ENCODE peak calls at places on chromosomes 3 and 15, in seven cellular contexts. One of them, this sample, is unnamed.

GRCh38 chr15:75688278-75688557 is 24.4 kb downstream of the CSPG4 start:
- DNase-seq in mesenchymal stem cell: no peak
- DNase-seq in IMR-90: no peak
- DNase-seq in H9: no peak
- DNase-seq in neuronal stem cell: no peak
- DNase-seq in H1: no peak
- DNase-seq in trophoblast cell: no peak
- DNase-seq in this sample: no peak

GRCh38 chr3:24943961-24944360 is 449.3 kb upstream of the THRB start:
- DNase-seq in mesenchymal stem cell: no peak
- DNase-seq in IMR-90: no peak
- DNase-seq in H9: no peak
- DNase-seq in neuronal stem cell: no peak
- DNase-seq in H1: no peak
- DNase-seq in trophoblast cell: no peak
- DNase-seq in this sample: no peak

GRCh38 chr3:6654670-6655069 is 206.2 kb upstream of the GRM7 start:
- DNase-seq in mesenchymal stem cell: no peak
- DNase-seq in IMR-90: no peak
- DNase-seq in H9: no peak
- DNase-seq in neuronal stem cell: no peak
- DNase-seq in H1: no peak
- DNase-seq in trophoblast cell: no peak
- DNase-seq in this sample: no peak

GRCh38 chr3:144629413-144629812 is 657.8 kb downstream of the DIPK2A start:
- DNase-seq in mesenchymal stem cell: no peak
- DNase-seq in IMR-90: no peak
- DNase-seq in H9: no peak
- DNase-seq in neuronal stem cell: no peak
- DNase-seq in H1: no peak
- DNase-seq in trophoblast cell: no peak
- DNase-seq in this sample: no peak

GRCh38 chr15:63915209-63915887 is 81.6 kb upstream of the HERC1 start:
- DNase-seq in mesenchymal stem cell: no peak
- DNase-seq in IMR-90: no peak
- DNase-seq in H9: no peak
- DNase-seq in neuronal stem cell: no peak
- DNase-seq in H1: no peak
- DNase-seq in trophoblast cell: no peak
- DNase-seq in this sample: peak

GRCh38 chr15:57440799-57441198 is 64.5 kb downstream of the CGNL1 start:
- DNase-seq in mesenchymal stem cell: peak
- DNase-seq in IMR-90: peak
- DNase-seq in H9: no peak
- DNase-seq in neuronal stem cell: no peak
- DNase-seq in H1: no peak
- DNase-seq in trophoblast cell: peak
- DNase-seq in this sample: peak

GRCh38 chr3:152183473-152183872 is 85.3 kb upstream of the MBNL1 start:
- DNase-seq in mesenchymal stem cell: peak
- DNase-seq in IMR-90: peak
- DNase-seq in H9: peak
- DNase-seq in neuronal stem cell: peak
- DNase-seq in H1: peak
- DNase-seq in trophoblast cell: peak
- DNase-seq in this sample: peak

GRCh38 chr3:60246361-60246760 is 1004.9 kb downstream of the FHIT start:
- DNase-seq in mesenchymal stem cell: no peak
- DNase-seq in IMR-90: no peak
- DNase-seq in H9: no peak
- DNase-seq in neuronal stem cell: no peak
- DNase-seq in H1: no peak
- DNase-seq in trophoblast cell: no peak
- DNase-seq in this sample: no peak

GRCh38 chr3:32969656-32970055 is 18.2 kb downstream of the CCR4 start:
- DNase-seq in mesenchymal stem cell: peak
- DNase-seq in IMR-90: peak
- DNase-seq in H9: no peak
- DNase-seq in neuronal stem cell: no peak
- DNase-seq in H1: no peak
- DNase-seq in trophoblast cell: no peak
- DNase-seq in this sample: no peak

GRCh38 chr15:48992545-48992944 is 28.8 kb upstream of the SHC4 start:
- DNase-seq in mesenchymal stem cell: no peak
- DNase-seq in IMR-90: no peak
- DNase-seq in H9: no peak
- DNase-seq in neuronal stem cell: no peak
- DNase-seq in H1: no peak
- DNase-seq in trophoblast cell: no peak
- DNase-seq in this sample: no peak

GRCh38 chr3:46948830-46949671 is 27.5 kb downstream of the CCDC12 start:
- DNase-seq in mesenchymal stem cell: peak
- DNase-seq in IMR-90: no peak
- DNase-seq in H9: peak
- DNase-seq in neuronal stem cell: no peak
- DNase-seq in H1: no peak
- DNase-seq in trophoblast cell: no peak
- DNase-seq in this sample: peak

GRCh38 chr15:69629631-69630161 is 177.1 kb downstream of the RPLP1 start:
- DNase-seq in mesenchymal stem cell: no peak
- DNase-seq in IMR-90: no peak
- DNase-seq in H9: no peak
- DNase-seq in neuronal stem cell: no peak
- DNase-seq in H1: no peak
- DNase-seq in trophoblast cell: no peak
- DNase-seq in this sample: no peak

GRCh38 chr3:78221796-78222195 is 1181.9 kb downstream of the ROBO2 start:
- DNase-seq in mesenchymal stem cell: peak
- DNase-seq in IMR-90: peak
- DNase-seq in H9: no peak
- DNase-seq in neuronal stem cell: no peak
- DNase-seq in H1: no peak
- DNase-seq in trophoblast cell: no peak
- DNase-seq in this sample: peak

DNA sequence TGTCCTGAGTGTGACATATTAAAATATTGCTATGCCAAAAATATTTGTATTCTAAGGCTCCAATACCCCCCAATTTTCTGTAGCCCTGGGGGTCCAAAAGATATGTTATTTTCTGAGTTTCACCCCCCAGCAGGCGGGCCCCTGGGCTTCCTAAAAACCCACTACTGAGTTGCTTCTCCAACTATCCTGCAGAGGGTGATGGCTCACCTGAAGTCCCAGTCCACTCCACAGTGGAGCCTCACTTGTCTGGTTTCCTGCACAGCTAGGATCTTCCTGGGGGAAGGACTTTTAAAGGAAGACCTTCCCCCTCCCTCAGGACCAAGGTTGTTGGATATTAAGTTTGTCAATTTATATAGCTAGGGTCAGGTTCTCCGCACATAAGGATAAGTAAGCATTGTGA is 1181.4 kb downstream of the ROBO2 start:
- DNase-seq in mesenchymal stem cell: no peak
- DNase-seq in IMR-90: no peak
- DNase-seq in H9: no peak
- DNase-seq in neuronal stem cell: no peak
- DNase-seq in H1: no peak
- DNase-seq in trophoblast cell: no peak
- DNase-seq in this sample: peak
- H2AK5ac ChIP-seq in mesenchymal stem cell: no peak
- H2AK5ac ChIP-seq in IMR-90: no peak
- H2AK5ac ChIP-seq in H9: no peak
- H2AK5ac ChIP-seq in neuronal stem cell: no peak
- H2AK5ac ChIP-seq in H1: no peak
- H2AK5ac ChIP-seq in trophoblast cell: no peak
- H2AK5ac ChIP-seq in this sample: no peak

GRCh38 chr3:116280130-116280740 is 165.1 kb downstream of the LSAMP start:
- DNase-seq in mesenchymal stem cell: no peak
- DNase-seq in IMR-90: no peak
- DNase-seq in H9: no peak
- DNase-seq in neuronal stem cell: no peak
- DNase-seq in H1: no peak
- DNase-seq in trophoblast cell: no peak
- DNase-seq in this sample: no peak

GRCh38 chr3:116281313-116282143 is 163.8 kb downstream of the LSAMP start:
- DNase-seq in mesenchymal stem cell: no peak
- DNase-seq in IMR-90: no peak
- DNase-seq in H9: no peak
- DNase-seq in neuronal stem cell: no peak
- DNase-seq in H1: no peak
- DNase-seq in trophoblast cell: no peak
- DNase-seq in this sample: no peak

GRCh38 chr3:116291141-116291540 is 154.1 kb downstream of the LSAMP start:
- DNase-seq in mesenchymal stem cell: no peak
- DNase-seq in IMR-90: no peak
- DNase-seq in H9: no peak
- DNase-seq in neuronal stem cell: no peak
- DNase-seq in H1: no peak
- DNase-seq in trophoblast cell: no peak
- DNase-seq in this sample: no peak

GRCh38 chr3:116288480-116288879 is 156.8 kb downstream of the LSAMP start:
- DNase-seq in mesenchymal stem cell: no peak
- DNase-seq in IMR-90: peak
- DNase-seq in H9: no peak
- DNase-seq in neuronal stem cell: no peak
- DNase-seq in H1: no peak
- DNase-seq in trophoblast cell: no peak
- DNase-seq in this sample: no peak

DNA sequence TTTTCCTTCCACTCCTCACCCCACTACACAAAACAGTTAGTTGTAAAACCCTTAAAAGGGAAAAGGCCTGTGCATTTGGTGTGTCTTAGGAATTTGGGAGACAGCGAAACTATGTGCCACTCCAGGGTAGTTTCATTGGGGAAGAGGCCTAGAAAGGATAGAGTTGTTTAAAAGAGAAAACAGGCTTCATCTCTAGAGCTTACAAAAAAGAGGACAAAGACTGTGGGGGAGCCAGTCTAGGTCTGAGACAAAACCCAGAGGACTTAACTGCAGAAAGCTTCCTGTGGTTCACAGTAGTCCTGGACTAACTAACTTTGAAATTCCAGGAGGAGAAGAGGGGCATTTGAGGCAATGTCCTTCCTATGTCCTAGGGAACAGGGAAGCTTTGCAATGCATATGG is 159.5 kb downstream of the LSAMP start:
- DNase-seq in mesenchymal stem cell: no peak
- DNase-seq in IMR-90: no peak
- DNase-seq in H9: no peak
- DNase-seq in neuronal stem cell: no peak
- DNase-seq in H1: no peak
- DNase-seq in trophoblast cell: no peak
- DNase-seq in this sample: no peak
- H2AK5ac ChIP-seq in mesenchymal stem cell: no peak
- H2AK5ac ChIP-seq in IMR-90: no peak
- H2AK5ac ChIP-seq in H9: no peak
- H2AK5ac ChIP-seq in neuronal stem cell: no peak
- H2AK5ac ChIP-seq in H1: no peak
- H2AK5ac ChIP-seq in trophoblast cell: no peak
- H2AK5ac ChIP-seq in this sample: no peak

GRCh38 chr3:98242155-98242554 is 21.9 kb upstream of the OR5H6 start:
- DNase-seq in mesenchymal stem cell: no peak
- DNase-seq in IMR-90: no peak
- DNase-seq in H9: no peak
- DNase-seq in neuronal stem cell: no peak
- DNase-seq in H1: no peak
- DNase-seq in trophoblast cell: no peak
- DNase-seq in this sample: no peak

GRCh38 chr3:98246142-98246541 is 17.9 kb upstream of the OR5H6 start:
- DNase-seq in mesenchymal stem cell: no peak
- DNase-seq in IMR-90: no peak
- DNase-seq in H9: no peak
- DNase-seq in neuronal stem cell: no peak
- DNase-seq in H1: no peak
- DNase-seq in trophoblast cell: peak
- DNase-seq in this sample: no peak

GRCh38 chr3:98240133-98240532 is 23.9 kb upstream of the OR5H6 start:
- DNase-seq in mesenchymal stem cell: no peak
- DNase-seq in IMR-90: no peak
- DNase-seq in H9: no peak
- DNase-seq in neuronal stem cell: no peak
- DNase-seq in H1: no peak
- DNase-seq in trophoblast cell: no peak
- DNase-seq in this sample: no peak

DNA sequence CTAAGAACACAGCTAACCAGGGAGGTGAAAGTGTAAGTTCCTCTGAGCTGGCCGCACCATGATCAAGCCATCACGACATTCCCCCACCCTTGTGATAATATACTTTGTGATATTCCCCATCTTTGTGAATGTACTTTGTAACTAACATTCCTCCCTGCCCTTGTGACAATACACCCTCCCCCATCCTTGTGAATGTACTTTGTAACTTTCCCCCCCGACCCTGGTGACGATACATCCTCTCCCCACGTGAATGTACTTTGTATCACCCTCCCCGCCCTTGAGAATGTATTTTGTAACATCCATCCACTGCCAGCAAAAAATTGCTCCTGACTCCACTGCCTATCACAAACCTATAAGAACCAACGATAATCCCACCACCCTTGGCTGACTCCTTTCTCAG is 20.2 kb upstream of the OR5H6 start:
- DNase-seq in mesenchymal stem cell: no peak
- DNase-seq in IMR-90: no peak
- DNase-seq in H9: no peak
- DNase-seq in neuronal stem cell: no peak
- DNase-seq in H1: no peak
- DNase-seq in trophoblast cell: no peak
- DNase-seq in this sample: no peak
- H2AK5ac ChIP-seq in mesenchymal stem cell: no peak
- H2AK5ac ChIP-seq in IMR-90: no peak
- H2AK5ac ChIP-seq in H9: no peak
- H2AK5ac ChIP-seq in neuronal stem cell: no peak
- H2AK5ac ChIP-seq in H1: no peak
- H2AK5ac ChIP-seq in trophoblast cell: no peak
- H2AK5ac ChIP-seq in this sample: no peak

GRCh38 chr3:28612232-28612631 is 263.6 kb upstream of the AZI2 start:
- DNase-seq in mesenchymal stem cell: no peak
- DNase-seq in IMR-90: no peak
- DNase-seq in H9: no peak
- DNase-seq in neuronal stem cell: no peak
- DNase-seq in H1: no peak
- DNase-seq in trophoblast cell: no peak
- DNase-seq in this sample: no peak

GRCh38 chr3:28601291-28601690 is 252.7 kb upstream of the AZI2 start:
- DNase-seq in mesenchymal stem cell: no peak
- DNase-seq in IMR-90: no peak
- DNase-seq in H9: no peak
- DNase-seq in neuronal stem cell: no peak
- DNase-seq in H1: no peak
- DNase-seq in trophoblast cell: no peak
- DNase-seq in this sample: no peak

GRCh38 chr3:28606283-28606682 is 257.7 kb upstream of the AZI2 start:
- DNase-seq in mesenchymal stem cell: no peak
- DNase-seq in IMR-90: no peak
- DNase-seq in H9: peak
- DNase-seq in neuronal stem cell: no peak
- DNase-seq in H1: no peak
- DNase-seq in trophoblast cell: no peak
- DNase-seq in this sample: no peak
- H2AK5ac ChIP-seq in mesenchymal stem cell: no peak
- H2AK5ac ChIP-seq in IMR-90: no peak
- H2AK5ac ChIP-seq in H9: no peak
- H2AK5ac ChIP-seq in neuronal stem cell: no peak
- H2AK5ac ChIP-seq in H1: no peak
- H2AK5ac ChIP-seq in trophoblast cell: no peak
- H2AK5ac ChIP-seq in this sample: no peak

This sample was measured in mesendoderm.